ENCODE peak calls at places on chromosomes 3 and 15, in ten cellular contexts. X, D, E, P, Y, V, S, M, R and K are unnamed samples.

GRCh38 chr3:58463181-58463941 is 28.5 kb upstream of the KCTD6 start:
- DNase-seq in D (peak; percentile 43), M (peak; percentile 37), R (peak; percentile 86), S (peak; percentile 5), X (peak; percentile 74), Y (peak; percentile 37), P (peak; percentile 42), E (peak; percentile 88), V (peak; percentile 78), K (peak; percentile 84)

GRCh38 chr3:58609990-58610389 is 32.8 kb upstream of the FAM107A start:
- DNase-seq in X (no peak), S (no peak), M (no peak), E (no peak), D (no peak), R (no peak), P (no peak), V (no peak), Y (no peak), K (no peak)

GRCh38 chr3:57126244-57126643 is 38.9 kb downstream of the IL17RD start:
- DNase-seq in V (no peak), M (no peak), S (no peak), E (no peak), X (no peak), Y (no peak), D (no peak), P (no peak), R (no peak), K (no peak)

GRCh38 chr3:32249184-32249782 is 10.8 kb downstream of the CMTM8 start:
- DNase-seq in V (peak; percentile 42), M (peak; percentile 89), P (no peak), E (peak; percentile 94), Y (no peak), S (no peak), R (peak; percentile 57), D (no peak), X (no peak), K (no peak)

GRCh38 chr15:33693166-33693830 is 275.0 kb upstream of the CHRM5 start:
- DNase-seq in D (no peak), R (no peak), X (no peak), S (no peak), Y (no peak), E (no peak), M (no peak), V (no peak), P (no peak), K (no peak)

GRCh38 chr15:45906230-45906629 is 271.4 kb downstream of the SQOR start:
- DNase-seq in V (no peak), P (no peak), R (no peak), S (no peak), E (no peak), D (no peak), X (no peak), M (no peak), Y (no peak), K (no peak)

GRCh38 chr3:17116007-17116659 is 231.4 kb downstream of the PLCL2 start:
- DNase-seq in E (no peak), D (no peak), Y (no peak), S (no peak), V (no peak), R (no peak), X (no peak), M (no peak), P (no peak), K (no peak)

GRCh38 chr3:72139316-72139715 is 354.4 kb upstream of the PROK2 start:
- DNase-seq in X (no peak), S (no peak), P (no peak), M (no peak), Y (no peak), E (no peak), D (no peak), V (no peak), R (no peak), K (no peak)

GRCh38 chr3:94063497-94064119 is 747 bp downstream of the NSUN3 start:
- DNase-seq in Y (no peak), R (no peak), S (no peak), D (no peak), P (no peak), E (no peak), V (no peak), M (no peak), X (no peak), K (no peak)

GRCh38 chr3:140323561-140323960 is 354.3 kb upstream of the TRIM42 start:
- DNase-seq in Y (no peak), X (no peak), R (no peak), P (no peak), M (no peak), E (no peak), S (no peak), V (no peak), D (no peak), K (no peak)

GRCh38 chr3:154904328-154904727 is 175.8 kb upstream of the MME start:
- DNase-seq in Y (no peak), S (no peak), X (no peak), M (no peak), V (peak; percentile 52), P (no peak), R (peak; percentile 5), E (peak; percentile 63), D (no peak), K (no peak)

GRCh38 chr3:148990211-148990610 is 1.1 kb upstream of the GYG1 start:
- DNase-seq in E (no peak), X (no peak), M (no peak), V (no peak), D (no peak), R (no peak), S (no peak), Y (no peak), P (no peak), K (no peak)

GRCh38 chr3:72692959-72693518 is 155.2 kb downstream of the SHQ1 start:
- DNase-seq in E (no peak), M (no peak), V (no peak), Y (no peak), D (no peak), S (no peak), X (no peak), R (no peak), P (no peak), K (no peak)

GRCh38 chr3:53044371-53045106 is 1.3 kb downstream of the SFMBT1 start:
- DNase-seq in X (peak; percentile 56), M (no peak), V (peak; percentile 45), P (peak; percentile 21), Y (no peak), R (peak; percentile 15), E (peak; percentile 39), D (peak; percentile 6), S (no peak), K (peak; percentile 72)

GRCh38 chr15:87604857-87605446 is 651.6 kb downstream of the NTRK3 start:
- DNase-seq in X (peak; percentile 40), Y (no peak), E (peak; percentile 37), S (no peak), P (no peak), R (peak; percentile 10), M (no peak), V (peak; percentile 56), D (no peak), K (no peak)

GRCh38 chr15:70252056-70252935 is 154.6 kb upstream of the TLE3 start:
- DNase-seq in P (no peak), M (no peak), Y (no peak), X (no peak), R (peak; percentile 57), E (no peak), S (no peak), D (no peak), V (no peak), K (peak; percentile 45)